ENCODE peak calls at places on chromosomes 5 and 9, in four cellular contexts. W is CD8-positive, alpha-beta T cell; N is SK-N-SH; K is Peyer's patch. H is an unnamed sample.

GRCh38 chr9:99511723-99512122 is 289.6 kb downstream of the SEC61B start:
- DNase-seq in W (no peak), N (no peak), K (no peak), H (no peak)

GRCh38 chr5:94407023-94407422 is 211.4 kb downstream of the KIAA0825 start:
- DNase-seq in W (no peak), N (no peak), K (no peak), H (no peak)

GRCh38 chr5:139725073-139725830 is 70.4 kb upstream of the PSD2 start:
- DNase-seq in W (no peak), N (peak; percentile 85), K (peak; percentile 45), H (no peak)

GRCh38 chr9:136726631-136727191 is 14.3 kb downstream of the DIPK1B start:
- DNase-seq in W (peak; percentile 47), N (peak; percentile 73), K (peak; percentile 61), H (no peak)

GRCh38 chr5:11809407-11809806 is 94.8 kb downstream of the CTNND2 start:
- DNase-seq in W (no peak), N (no peak), K (no peak), H (no peak)

GRCh38 chr9:137224850-137225694 is at the start of gene CYSRT1:
- DNase-seq in W (no peak), N (no peak), K (peak; percentile 68), H (no peak)

GRCh38 chr9:126705767-126706697 is 92.3 kb downstream of the LMX1B start:
- DNase-seq in W (peak; percentile 80), N (peak; percentile 36), K (peak; percentile 80), H (no peak)

GRCh38 chr5:89246252-89246651 is 363.3 kb upstream of the MEF2C start:
- DNase-seq in W (no peak), N (no peak), K (no peak), H (no peak)

GRCh38 chr5:59579101-59579885 is 314.2 kb downstream of the PDE4D start:
- DNase-seq in W (no peak), N (no peak), K (no peak), H (no peak)

DNA sequence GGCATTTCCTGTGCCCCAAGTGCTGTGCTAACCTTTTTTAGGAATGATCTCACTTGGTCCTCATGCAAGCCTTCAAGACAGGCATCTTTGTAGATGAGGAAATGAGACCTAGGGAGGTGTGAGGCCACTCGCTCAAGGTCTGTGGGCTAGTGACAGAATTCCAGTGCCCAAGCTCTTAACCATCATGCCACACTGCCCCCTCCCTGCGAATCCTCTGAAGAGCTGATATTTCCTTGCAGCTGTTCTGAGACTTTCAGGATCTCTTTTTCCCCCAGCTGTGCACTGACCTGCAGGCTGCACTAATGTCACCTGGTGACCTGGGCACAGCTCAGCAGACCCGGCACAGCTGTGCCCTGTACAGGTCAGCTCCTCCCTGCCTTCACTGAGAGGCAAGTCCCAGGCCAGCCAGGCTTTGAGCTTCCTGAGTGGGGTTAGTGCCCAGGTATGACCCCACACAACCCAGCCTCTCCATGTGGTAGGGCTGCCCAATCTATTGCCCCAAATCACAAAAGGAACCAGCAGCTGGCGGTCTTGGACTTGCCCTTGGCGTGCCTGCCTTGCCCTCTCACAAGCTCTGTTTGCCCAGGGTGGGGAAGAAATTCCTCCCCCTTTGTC is 32.7 kb downstream of the MORN5 start:
- DNase-seq in W (no peak), N (no peak), K (no peak), H (no peak)
- TF ChIP-seq CTCF in W (no peak), N (no peak), K (no peak), H (no peak)

GRCh38 chr9:22722492-22722891 is 275.9 kb downstream of the DMRTA1 start:
- DNase-seq in W (no peak), N (no peak), K (no peak), H (no peak)

GRCh38 chr9:22718653-22719052 is 272.0 kb downstream of the DMRTA1 start:
- DNase-seq in W (no peak), N (no peak), K (no peak), H (no peak)
- TF ChIP-seq CTCF in W (no peak), N (peak; percentile 43), K (no peak), H (peak; percentile 33)

DNA sequence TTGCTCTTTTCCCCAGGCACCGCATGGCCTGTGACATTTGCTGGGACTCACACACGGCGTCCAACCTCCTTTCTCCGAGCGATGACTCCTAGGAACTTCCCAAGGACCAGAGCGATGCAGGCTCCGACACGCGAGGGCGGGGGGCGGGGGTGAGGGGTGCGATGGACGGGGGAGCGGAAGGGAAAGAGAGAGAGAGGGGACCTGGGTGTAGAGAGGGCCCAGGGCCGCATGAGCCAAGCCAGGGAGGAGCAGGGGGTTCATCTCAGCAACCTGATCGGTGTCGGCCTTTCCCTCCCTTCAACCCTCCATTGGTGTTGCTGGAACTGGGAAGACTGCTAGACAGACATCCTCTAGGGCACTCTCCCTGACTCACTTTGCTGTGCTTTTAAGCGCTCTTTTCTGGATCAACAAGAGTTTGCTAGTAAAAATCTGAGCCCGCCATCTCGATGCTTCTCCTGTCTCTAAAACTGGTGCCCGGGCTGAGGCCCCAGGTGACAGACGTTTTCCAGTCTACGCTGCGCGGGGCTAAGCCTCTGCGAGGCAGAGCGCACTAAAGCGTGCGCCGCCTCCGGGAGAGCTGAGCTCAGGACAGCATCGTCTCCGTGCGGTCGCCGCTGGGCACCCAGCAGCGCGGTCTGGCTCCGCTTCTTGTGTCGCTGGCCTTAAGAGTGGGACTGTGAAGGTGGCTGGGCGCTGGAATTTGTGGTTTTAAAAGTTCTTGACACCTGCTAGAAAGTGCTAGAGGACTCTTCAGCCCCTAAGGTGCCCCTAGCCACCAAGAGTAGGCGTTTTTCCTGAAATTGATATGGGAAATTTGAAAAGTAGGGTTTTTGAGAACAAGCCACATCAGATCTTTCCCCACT is 1.0 kb upstream of the TSLP start:
- DNase-seq in W (peak; percentile 10), N (no peak), K (peak; percentile 53), H (peak; percentile 22)
- TF ChIP-seq CTCF in W (no peak), N (no peak), K (no peak), H (no peak)

GRCh38 chr5:1245901-1246576 is 20.9 kb downstream of the SLC6A18 start:
- DNase-seq in W (no peak), N (peak; percentile 77), K (no peak), H (no peak)

GRCh38 chr5:1246711-1247431 is 21.7 kb downstream of the SLC6A18 start:
- DNase-seq in W (peak; percentile 17), N (peak; percentile 52), K (peak; percentile 72), H (peak; percentile 60)

GRCh38 chr5:1243487-1244152 is 18.4 kb downstream of the SLC6A18 start:
- DNase-seq in W (no peak), N (no peak), K (no peak), H (no peak)

GRCh38 chr5:1244255-1244654 is 19.1 kb downstream of the SLC6A18 start:
- DNase-seq in W (no peak), N (no peak), K (no peak), H (no peak)

GRCh38 chr5:1244976-1245375 is 19.8 kb downstream of the SLC6A18 start:
- DNase-seq in W (no peak), N (peak; percentile 74), K (no peak), H (no peak)
- TF ChIP-seq CTCF in W (no peak), N (no peak), K (no peak), H (no peak)

DNA sequence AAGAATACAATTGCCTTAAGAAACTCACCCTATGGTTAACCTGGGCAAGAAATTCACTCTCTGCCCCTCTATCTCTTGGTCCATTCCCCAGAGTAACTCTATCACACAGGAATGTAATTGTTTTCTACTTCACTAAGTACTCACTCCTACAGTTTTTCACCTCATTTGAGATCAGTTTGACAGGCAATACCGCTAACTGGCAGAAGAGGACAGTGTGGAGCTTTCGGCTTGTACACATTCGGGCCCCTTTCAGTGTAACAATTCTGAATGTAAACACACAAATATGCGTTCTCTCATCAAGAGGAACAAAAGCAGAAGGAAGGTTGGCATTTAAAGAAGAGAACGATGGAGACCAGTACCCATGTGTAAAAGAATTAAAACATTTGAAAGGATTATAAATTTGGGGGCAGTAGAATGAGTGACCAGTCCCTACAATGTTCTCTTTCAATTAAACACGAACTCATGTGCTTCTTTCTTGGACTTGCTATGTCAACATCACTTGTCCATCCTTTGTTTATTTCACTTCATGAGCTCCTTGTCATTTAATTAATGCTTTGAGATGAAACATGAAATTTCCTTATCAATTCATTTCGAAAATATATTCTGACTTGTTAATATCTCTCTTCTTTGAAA is 188.5 kb upstream of the GRAMD2B start:
- DNase-seq in W (no peak), N (peak; percentile 25), K (no peak), H (no peak)
- TF ChIP-seq CTCF in W (no peak), N (peak; percentile 60), K (no peak), H (peak; percentile 29)

GRCh38 chr5:142326480-142326938 is 1.7 kb upstream of the SPRY4 start:
- DNase-seq in W (no peak), N (no peak), K (no peak), H (no peak)

GRCh38 chr5:142330026-142330425 is 5.2 kb upstream of the SPRY4 start:
- DNase-seq in W (no peak), N (no peak), K (no peak), H (no peak)

GRCh38 chr5:142325677-142326479 is 1.1 kb upstream of the SPRY4 start:
- DNase-seq in W (no peak), N (peak; percentile 81), K (peak; percentile 65), H (no peak)

GRCh38 chr5:142324871-142325676 is at the start of gene SPRY4:
- DNase-seq in W (peak; percentile 80), N (peak; percentile 95), K (peak; percentile 93), H (peak; percentile 97)

DNA sequence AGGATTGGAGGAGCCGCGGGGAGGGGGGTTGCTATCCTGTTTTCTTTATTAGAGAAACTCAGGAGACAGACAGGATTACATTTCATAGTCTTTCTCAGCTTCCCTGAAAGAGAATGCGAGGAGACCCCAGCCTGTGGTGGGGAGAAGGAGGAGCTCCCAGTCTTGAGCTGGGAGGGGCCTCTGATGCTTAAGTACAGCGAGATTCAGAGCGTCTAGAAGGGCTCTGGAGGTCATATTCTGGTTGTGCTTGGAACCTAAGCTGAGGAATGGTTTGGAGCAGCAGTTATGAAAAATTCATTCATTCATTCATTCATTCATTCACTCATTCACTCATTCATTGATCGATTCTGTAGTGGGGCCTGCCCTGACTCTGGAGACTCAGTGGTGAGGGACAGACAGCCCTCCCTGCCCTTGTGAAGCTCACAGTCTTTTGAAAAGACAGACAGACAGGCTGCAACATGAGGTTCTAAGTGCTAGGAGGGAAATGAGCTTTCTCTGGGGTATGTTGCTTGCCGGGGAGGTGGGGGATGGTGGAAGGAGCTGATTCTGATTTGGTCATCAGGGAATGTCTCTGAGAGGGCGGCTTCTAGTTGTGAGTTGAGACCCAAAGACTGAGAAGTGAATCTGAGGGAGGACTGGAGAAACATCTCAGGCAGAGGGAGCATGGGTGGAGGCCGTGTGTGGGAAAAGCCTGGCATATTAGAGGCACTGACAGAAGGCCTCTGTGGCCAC is 2.5 kb upstream of the SPRY4 start:
- DNase-seq in W (no peak), N (no peak), K (no peak), H (no peak)
- TF ChIP-seq CTCF in W (no peak), N (peak; percentile 17), K (no peak), H (no peak)

GRCh38 chr5:107430077-107430625 is 240.6 kb downstream of the EFNA5 start:
- DNase-seq in W (no peak), N (peak; percentile 34), K (no peak), H (no peak)
- TF ChIP-seq CTCF in W (no peak), N (no peak), K (no peak), H (no peak)

H was measured in mesothelial cell of epicardium.